ENCODE peak calls at places on chromosomes 1 and 21, in seven cellular contexts. V is stomach, I is body of pancreas, Z is esophagus squamous epithelium, N is ovary, Y is IMR-90, E is breast epithelium. H is an unnamed sample.

GRCh38 chr1:86708923-86709322 is 4.5 kb downstream of the SH3GLB1 start:
- DNase-seq in V (no peak), I (no peak), Z (no peak), N (no peak), Y (peak; percentile 27), E (no peak), H (no peak)

GRCh38 chr1:47839460-47839760 is 157.8 kb downstream of the TRABD2B start:
- DNase-seq in V (no peak), I (no peak), Z (no peak), N (no peak), Y (no peak), E (no peak), H (no peak)

GRCh38 chr1:16066245-16066644 is 7.2 kb downstream of the FAM131C start:
- DNase-seq in V (no peak), I (no peak), Z (no peak), N (no peak), Y (no peak), E (no peak), H (no peak)

GRCh38 chr1:179231923-179232322 is 2.4 kb upstream of the ABL2 start:
- DNase-seq in V (no peak), I (no peak), Z (no peak), N (no peak), Y (peak; percentile 76), E (no peak), H (no peak)

GRCh38 chr1:236868625-236869467 is 73.8 kb downstream of the MTR start:
- DNase-seq in V (peak; percentile 53), I (peak; percentile 58), Z (no peak), N (no peak), Y (peak; percentile 77), E (no peak), H (peak; percentile 63)

GRCh38 chr1:8880068-8880676 is 1.7 kb upstream of the ENO1 start:
- DNase-seq in V (peak; percentile 61), I (peak; percentile 62), Z (no peak), N (no peak), Y (peak; percentile 97), E (no peak), H (peak; percentile 74)

GRCh38 chr1:161987872-161988271 is 35.8 kb downstream of the OLFML2B start:
- DNase-seq in V (no peak), I (no peak), Z (no peak), N (no peak), Y (no peak), E (no peak), H (no peak)

GRCh38 chr21:35212393-35213127 is 163.5 kb upstream of the RUNX1 start:
- DNase-seq in V (no peak), I (no peak), Z (no peak), N (no peak), Y (peak; percentile 81), E (no peak), H (no peak)

GRCh38 chr1:155596864-155597263 is 13.2 kb upstream of the MSTO1 start:
- DNase-seq in V (no peak), I (no peak), Z (no peak), N (no peak), Y (no peak), E (no peak), H (no peak)

GRCh38 chr21:32348604-32349332 is 44.0 kb downstream of the URB1 start:
- DNase-seq in V (no peak), I (no peak), Z (no peak), N (no peak), Y (no peak), E (peak; percentile 44), H (no peak)

GRCh38 chr1:84971957-84972356 is 25.0 kb downstream of the MCOLN2 start:
- DNase-seq in V (no peak), I (no peak), Z (no peak), N (no peak), Y (no peak), E (no peak), H (no peak)

GRCh38 chr1:170048515-170048914 is 26.0 kb downstream of the KIFAP3 start:
- DNase-seq in V (no peak), I (no peak), Z (no peak), N (no peak), Y (no peak), E (no peak), H (no peak)

GRCh38 chr21:35333831-35334593 is 284.9 kb upstream of the RUNX1 start:
- DNase-seq in V (no peak), I (no peak), Z (no peak), N (no peak), Y (no peak), E (no peak), H (no peak)

GRCh38 chr21:26124421-26124833 is 46.1 kb downstream of the APP start:
- DNase-seq in V (no peak), I (no peak), Z (no peak), N (no peak), Y (peak; percentile 67), E (no peak), H (no peak)

GRCh38 chr1:98668733-98669132 is 7.2 kb downstream of the SNX7 start:
- DNase-seq in V (no peak), I (no peak), Z (no peak), N (no peak), Y (no peak), E (no peak), H (no peak)
- H3K4me3 ChIP-seq in V (no peak overlapping the region), I (no peak overlapping the region), Z (no peak overlapping the region), N (no peak overlapping the region), Y (no peak overlapping the region), E (no peak overlapping the region), H (no peak overlapping the region)

DNA sequence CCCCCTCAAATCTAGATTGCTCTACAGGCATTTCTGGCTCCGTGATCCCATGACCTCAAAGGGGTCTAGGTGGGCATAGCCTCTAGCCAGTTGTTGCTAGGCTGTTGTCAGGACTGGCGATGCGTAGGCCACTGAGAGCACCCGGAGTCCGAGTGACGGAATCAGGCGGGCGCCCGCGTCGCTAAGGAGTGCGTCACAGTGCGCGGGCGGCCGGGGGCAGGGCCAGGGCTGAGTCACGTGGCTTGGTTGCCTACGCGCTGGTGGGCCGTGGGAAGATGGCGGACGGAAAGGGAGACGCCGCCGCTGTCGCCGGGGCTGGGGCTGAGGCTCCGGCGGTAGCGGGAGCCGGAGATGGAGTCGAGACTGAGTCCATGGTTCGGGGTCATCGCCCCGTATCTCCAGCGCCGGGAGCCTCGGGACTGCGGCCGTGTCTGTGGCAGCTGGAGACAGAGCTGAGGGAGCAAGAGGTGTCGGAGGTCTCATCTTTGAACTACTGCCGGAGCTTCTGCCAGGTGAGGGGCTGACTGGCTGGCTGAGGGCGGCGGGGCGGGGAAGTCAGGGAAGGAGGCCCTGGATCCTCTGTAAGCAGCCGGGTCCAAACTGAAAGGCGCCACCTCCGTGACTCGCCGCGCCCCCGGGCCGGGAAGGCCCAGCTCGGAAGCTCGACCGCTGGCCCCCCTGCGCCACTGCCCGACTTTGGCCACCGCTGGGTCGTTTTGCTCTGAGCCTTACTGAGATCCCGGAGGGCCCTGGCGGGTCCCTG is at the start of gene RLF:
- DNase-seq in V (peak; percentile 96), I (peak; percentile 95), Z (peak; percentile 83), N (peak; percentile 96), Y (peak; percentile 93), E (peak; percentile 93), H (peak; percentile 96)
- TF ChIP-seq POLR2A in V (peak; percentile 42), I (peak; percentile 87), Z (peak; percentile 91), N (peak; percentile 96), Y (peak; percentile 99), E (peak; percentile 97), H (peak; percentile 77)

GRCh38 chr1:64836792-64837191 is 91.9 kb downstream of the RAVER2 start:
- DNase-seq in V (no peak), I (no peak), Z (no peak), N (no peak), Y (no peak), E (no peak), H (no peak)

GRCh38 chr1:64839732-64840405 is 95.0 kb downstream of the RAVER2 start:
- DNase-seq in V (no peak), I (no peak), Z (no peak), N (no peak), Y (no peak), E (no peak), H (no peak)

GRCh38 chr1:64839270-64839669 is 94.4 kb downstream of the RAVER2 start:
- DNase-seq in V (no peak), I (no peak), Z (no peak), N (no peak), Y (no peak), E (no peak), H (no peak)

GRCh38 chr1:64838486-64838885 is 93.6 kb downstream of the RAVER2 start:
- DNase-seq in V (no peak), I (no peak), Z (no peak), N (no peak), Y (no peak), E (no peak), H (no peak)

DNA sequence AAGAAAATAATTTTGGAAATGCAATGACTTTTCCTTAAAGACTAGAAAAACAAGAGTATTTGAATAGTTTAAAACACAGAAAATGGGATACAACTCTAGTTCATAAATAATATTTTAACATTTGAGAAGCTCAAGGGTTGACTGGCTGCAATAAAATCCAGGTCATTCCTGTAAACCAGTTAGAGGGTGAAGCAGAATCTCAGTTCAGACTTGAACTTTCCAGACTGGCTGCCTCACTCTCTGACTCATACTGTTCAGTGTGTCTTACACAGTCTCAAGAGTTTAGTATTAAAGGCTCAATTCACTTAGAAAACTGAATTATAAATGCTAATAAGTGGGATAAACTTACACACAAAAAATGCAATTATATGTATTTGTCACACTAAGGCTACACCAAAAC is 89.9 kb downstream of the RAVER2 start:
- DNase-seq in V (no peak), I (no peak), Z (no peak), N (no peak), Y (peak; percentile 79), E (no peak), H (no peak)
- H3K36me3 ChIP-seq in V (peaks cover 88% of the 10 kb centered on the region), I (peaks cover 38% of the 10 kb centered on the region), Z (peaks cover 100% of the 10 kb centered on the region), N (no peaks in the 10 kb centered on the region), Y (peaks cover 42% of the 10 kb centered on the region), E (peaks cover 8% of the 10 kb centered on the region), H (no peaks in the 10 kb centered on the region)

DNA sequence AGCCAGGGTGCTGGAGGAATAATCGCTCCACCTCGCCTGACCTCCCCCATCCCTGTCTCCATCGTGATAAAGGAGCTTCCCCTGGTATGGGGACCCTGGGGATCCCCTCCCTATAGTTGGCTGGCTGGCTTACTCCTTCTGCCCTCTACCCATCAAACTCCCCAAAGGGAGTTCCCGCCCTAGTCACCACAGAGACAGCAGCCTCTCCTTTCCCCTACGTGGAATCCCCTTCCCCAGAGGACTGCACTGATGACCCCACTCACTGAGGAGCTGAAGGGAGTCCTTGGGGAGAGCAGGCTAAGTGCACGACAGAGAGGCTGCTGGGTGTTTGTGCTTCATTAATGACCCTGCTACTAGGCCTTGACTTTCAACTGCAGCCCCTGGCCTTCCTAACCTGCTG is 1.9 kb downstream of the CADM3 start:
- DNase-seq in V (no peak), I (no peak), Z (no peak), N (no peak), Y (no peak), E (no peak), H (no peak)
- H3K4me3 ChIP-seq in V (no peak overlapping the region), I (no peak overlapping the region), Z (peak overlapping the region; percentile 62), N (no peak overlapping the region), Y (no peak overlapping the region), E (no peak overlapping the region), H (no peak overlapping the region)

GRCh38 chr1:145983206-145983675 is 13.1 kb downstream of the TXNIP start:
- DNase-seq in V (peak; percentile 88), I (peak; percentile 79), Z (no peak), N (no peak), Y (no peak), E (no peak), H (no peak)
- TF ChIP-seq POLR2A in V (no peak), I (no peak), Z (no peak), N (no peak), Y (no peak), E (no peak), H (no peak)

GRCh38 chr1:158674302-158674701 is 12.2 kb downstream of the SPTA1 start:
- DNase-seq in V (no peak), I (no peak), Z (no peak), N (no peak), Y (no peak), E (no peak), H (no peak)
- H3K36me3 ChIP-seq in V (no peaks in the 10 kb centered on the region), I (no peaks in the 10 kb centered on the region), Z (no peaks in the 10 kb centered on the region), N (no peaks in the 10 kb centered on the region), Y (no peaks in the 10 kb centered on the region), E (no peaks in the 10 kb centered on the region), H (no peaks in the 10 kb centered on the region)